ENCODE peak calls at places on chromosomes 1 and 21, in nine cellular contexts. One of them, this sample, is unnamed.

GRCh38 chr1:48498096-48498791 is 26.2 kb upstream of the SPATA6 start:
- DNase-seq in heart right ventricle: peak
- DNase-seq in WTC11: peak
- DNase-seq in NB4: peak
- DNase-seq in vagina: no peak
- DNase-seq in lung: peak
- DNase-seq in suprapubic skin: peak
- DNase-seq in BJ: no peak
- DNase-seq in A549: peak
- DNase-seq in this sample: peak

GRCh38 chr1:199855580-199855979 is 171.9 kb upstream of the NR5A2 start:
- DNase-seq in lung: no peak
- DNase-seq in BJ: no peak
- DNase-seq in vagina: no peak
- DNase-seq in NB4: peak
- DNase-seq in A549: peak
- DNase-seq in heart right ventricle: no peak
- DNase-seq in suprapubic skin: no peak
- DNase-seq in WTC11: no peak
- DNase-seq in this sample: no peak

GRCh38 chr1:221394011-221394544 is 347.8 kb downstream of the DUSP10 start:
- DNase-seq in WTC11: no peak
- DNase-seq in lung: no peak
- DNase-seq in NB4: no peak
- DNase-seq in BJ: peak
- DNase-seq in vagina: no peak
- DNase-seq in suprapubic skin: no peak
- DNase-seq in heart right ventricle: peak
- DNase-seq in A549: no peak
- DNase-seq in this sample: peak

GRCh38 chr1:243433737-243434370 is 178.0 kb downstream of the SDCCAG8 start:
- DNase-seq in A549: no peak
- DNase-seq in WTC11: no peak
- DNase-seq in vagina: no peak
- DNase-seq in suprapubic skin: no peak
- DNase-seq in lung: no peak
- DNase-seq in NB4: no peak
- DNase-seq in heart right ventricle: no peak
- DNase-seq in BJ: no peak
- DNase-seq in this sample: no peak

GRCh38 chr1:229621663-229622062 is 4.3 kb downstream of the TAF5L start:
- DNase-seq in suprapubic skin: no peak
- DNase-seq in NB4: no peak
- DNase-seq in lung: no peak
- DNase-seq in A549: no peak
- DNase-seq in heart right ventricle: no peak
- DNase-seq in BJ: no peak
- DNase-seq in vagina: no peak
- DNase-seq in WTC11: no peak
- DNase-seq in this sample: no peak

GRCh38 chr21:32496536-32496935 is 84.0 kb downstream of the EVA1C start:
- DNase-seq in WTC11: no peak
- DNase-seq in heart right ventricle: no peak
- DNase-seq in lung: no peak
- DNase-seq in suprapubic skin: no peak
- DNase-seq in A549: no peak
- DNase-seq in NB4: no peak
- DNase-seq in BJ: no peak
- DNase-seq in vagina: no peak
- DNase-seq in this sample: no peak

GRCh38 chr1:187396226-187396625 is 567.5 kb downstream of the PLA2G4A start:
- DNase-seq in heart right ventricle: no peak
- DNase-seq in NB4: no peak
- DNase-seq in WTC11: no peak
- DNase-seq in suprapubic skin: no peak
- DNase-seq in lung: no peak
- DNase-seq in A549: no peak
- DNase-seq in BJ: no peak
- DNase-seq in vagina: no peak
- DNase-seq in this sample: no peak

GRCh38 chr1:200433586-200433985 is 23.8 kb upstream of the ZNF281 start:
- DNase-seq in BJ: no peak
- DNase-seq in WTC11: no peak
- DNase-seq in vagina: no peak
- DNase-seq in heart right ventricle: no peak
- DNase-seq in lung: no peak
- DNase-seq in NB4: no peak
- DNase-seq in A549: no peak
- DNase-seq in suprapubic skin: no peak
- DNase-seq in this sample: no peak

GRCh38 chr1:223811634-223812101 is 34.1 kb downstream of the TP53BP2 start:
- DNase-seq in NB4: peak
- DNase-seq in lung: no peak
- DNase-seq in BJ: no peak
- DNase-seq in vagina: no peak
- DNase-seq in WTC11: no peak
- DNase-seq in suprapubic skin: no peak
- DNase-seq in heart right ventricle: no peak
- DNase-seq in A549: no peak
- DNase-seq in this sample: no peak

GRCh38 chr1:151542710-151543129 is 2.6 kb downstream of the TUFT1 start:
- DNase-seq in suprapubic skin: peak
- DNase-seq in A549: no peak
- DNase-seq in vagina: no peak
- DNase-seq in heart right ventricle: no peak
- DNase-seq in WTC11: no peak
- DNase-seq in BJ: peak
- DNase-seq in lung: no peak
- DNase-seq in NB4: no peak
- DNase-seq in this sample: no peak

GRCh38 chr1:198234511-198235251 is 77.9 kb downstream of the NEK7 start:
- DNase-seq in heart right ventricle: no peak
- DNase-seq in WTC11: no peak
- DNase-seq in BJ: no peak
- DNase-seq in NB4: no peak
- DNase-seq in vagina: no peak
- DNase-seq in A549: no peak
- DNase-seq in suprapubic skin: no peak
- DNase-seq in lung: no peak
- DNase-seq in this sample: no peak

GRCh38 chr1:78543941-78544630 is 53.3 kb downstream of the PTGFR start:
- DNase-seq in BJ: peak
- DNase-seq in suprapubic skin: no peak
- DNase-seq in heart right ventricle: no peak
- DNase-seq in NB4: no peak
- DNase-seq in A549: no peak
- DNase-seq in WTC11: no peak
- DNase-seq in lung: no peak
- DNase-seq in vagina: no peak
- DNase-seq in this sample: peak

GRCh38 chr1:61047061-61047460 is 35.3 kb upstream of the NFIA start:
- DNase-seq in lung: no peak
- DNase-seq in BJ: no peak
- DNase-seq in vagina: no peak
- DNase-seq in A549: no peak
- DNase-seq in NB4: no peak
- DNase-seq in heart right ventricle: no peak
- DNase-seq in WTC11: no peak
- DNase-seq in suprapubic skin: no peak
- DNase-seq in this sample: no peak

GRCh38 chr21:36419241-36419640 is 34.0 kb downstream of the CHAF1B start:
- DNase-seq in vagina: no peak
- DNase-seq in lung: no peak
- DNase-seq in A549: no peak
- DNase-seq in suprapubic skin: no peak
- DNase-seq in WTC11: no peak
- DNase-seq in NB4: no peak
- DNase-seq in BJ: no peak
- DNase-seq in heart right ventricle: no peak
- DNase-seq in this sample: no peak

GRCh38 chr21:42539342-42539741 is 25.7 kb downstream of the SLC37A1 start:
- DNase-seq in WTC11: no peak
- DNase-seq in suprapubic skin: peak
- DNase-seq in BJ: no peak
- DNase-seq in heart right ventricle: no peak
- DNase-seq in lung: no peak
- DNase-seq in A549: no peak
- DNase-seq in NB4: no peak
- DNase-seq in vagina: no peak
- DNase-seq in this sample: no peak
- TF ChIP-seq CTCF in WTC11: no peak
- TF ChIP-seq CTCF in suprapubic skin: no peak
- TF ChIP-seq CTCF in BJ: no peak
- TF ChIP-seq CTCF in heart right ventricle: no peak
- TF ChIP-seq CTCF in lung: no peak
- TF ChIP-seq CTCF in A549: no peak
- TF ChIP-seq CTCF in NB4: no peak
- TF ChIP-seq CTCF in vagina: no peak
- TF ChIP-seq CTCF in this sample: no peak

DNA sequence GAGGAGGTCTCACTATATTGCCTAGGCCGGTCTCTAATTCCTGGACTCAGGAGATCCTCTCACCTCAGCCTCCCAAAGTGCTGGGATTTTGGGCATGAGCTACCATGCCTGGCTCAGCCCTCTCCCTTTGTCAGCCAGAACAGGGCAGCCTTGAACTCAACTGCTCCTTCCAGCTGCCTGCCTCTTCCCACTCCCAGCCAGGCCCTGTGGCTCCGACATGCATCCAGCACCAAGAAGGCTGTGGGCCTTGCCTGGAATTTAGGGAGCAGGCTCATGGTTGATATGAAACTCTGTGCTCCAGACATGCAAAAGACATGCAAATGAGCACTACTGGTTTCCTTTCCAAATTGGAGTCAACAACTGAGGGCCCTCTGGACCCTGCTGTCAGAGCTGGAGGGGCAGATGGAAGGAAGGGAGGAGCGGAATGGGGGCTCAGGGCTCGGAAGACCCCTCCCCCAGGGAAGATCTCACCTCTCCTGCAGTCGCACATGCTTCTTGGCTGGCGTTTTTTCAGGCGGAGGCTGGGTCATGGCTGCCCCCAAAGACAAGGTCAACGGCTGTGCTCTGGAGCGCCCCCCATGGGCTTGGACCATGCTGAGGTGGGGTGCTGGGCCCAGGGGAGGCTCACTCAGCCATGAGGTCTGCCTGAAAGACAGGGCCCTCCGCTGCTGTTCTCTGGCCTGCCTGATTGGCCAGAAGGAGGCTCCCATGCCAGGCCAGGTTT is 1.4 kb downstream of the PTPN7 start:
- DNase-seq in heart right ventricle: no peak
- DNase-seq in lung: no peak
- DNase-seq in suprapubic skin: no peak
- DNase-seq in NB4: peak
- DNase-seq in BJ: no peak
- DNase-seq in WTC11: no peak
- DNase-seq in A549: no peak
- DNase-seq in vagina: no peak
- DNase-seq in this sample: no peak
- TF ChIP-seq CTCF in heart right ventricle: no peak
- TF ChIP-seq CTCF in lung: no peak
- TF ChIP-seq CTCF in suprapubic skin: no peak
- TF ChIP-seq CTCF in NB4: peak
- TF ChIP-seq CTCF in BJ: no peak
- TF ChIP-seq CTCF in WTC11: no peak
- TF ChIP-seq CTCF in A549: no peak
- TF ChIP-seq CTCF in vagina: no peak
- TF ChIP-seq CTCF in this sample: no peak

GRCh38 chr1:215647738-215648137 is 80.6 kb downstream of the KCTD3 start:
- DNase-seq in suprapubic skin: no peak
- DNase-seq in vagina: no peak
- DNase-seq in NB4: no peak
- DNase-seq in WTC11: no peak
- DNase-seq in heart right ventricle: no peak
- DNase-seq in A549: no peak
- DNase-seq in BJ: no peak
- DNase-seq in lung: no peak
- DNase-seq in this sample: no peak
- TF ChIP-seq CTCF in suprapubic skin: no peak
- TF ChIP-seq CTCF in vagina: no peak
- TF ChIP-seq CTCF in NB4: no peak
- TF ChIP-seq CTCF in WTC11: no peak
- TF ChIP-seq CTCF in heart right ventricle: no peak
- TF ChIP-seq CTCF in A549: no peak
- TF ChIP-seq CTCF in BJ: no peak
- TF ChIP-seq CTCF in lung: no peak
- TF ChIP-seq CTCF in this sample: no peak

GRCh38 chr1:27658951-27659496 is 13.0 kb downstream of the IFI6 start:
- DNase-seq in suprapubic skin: no peak
- DNase-seq in lung: no peak
- DNase-seq in NB4: peak
- DNase-seq in BJ: peak
- DNase-seq in A549: no peak
- DNase-seq in heart right ventricle: no peak
- DNase-seq in vagina: no peak
- DNase-seq in WTC11: no peak
- DNase-seq in this sample: no peak
- TF ChIP-seq CTCF in suprapubic skin: no peak
- TF ChIP-seq CTCF in lung: no peak
- TF ChIP-seq CTCF in NB4: no peak
- TF ChIP-seq CTCF in BJ: peak
- TF ChIP-seq CTCF in A549: no peak
- TF ChIP-seq CTCF in heart right ventricle: no peak
- TF ChIP-seq CTCF in vagina: no peak
- TF ChIP-seq CTCF in WTC11: no peak
- TF ChIP-seq CTCF in this sample: no peak

DNA sequence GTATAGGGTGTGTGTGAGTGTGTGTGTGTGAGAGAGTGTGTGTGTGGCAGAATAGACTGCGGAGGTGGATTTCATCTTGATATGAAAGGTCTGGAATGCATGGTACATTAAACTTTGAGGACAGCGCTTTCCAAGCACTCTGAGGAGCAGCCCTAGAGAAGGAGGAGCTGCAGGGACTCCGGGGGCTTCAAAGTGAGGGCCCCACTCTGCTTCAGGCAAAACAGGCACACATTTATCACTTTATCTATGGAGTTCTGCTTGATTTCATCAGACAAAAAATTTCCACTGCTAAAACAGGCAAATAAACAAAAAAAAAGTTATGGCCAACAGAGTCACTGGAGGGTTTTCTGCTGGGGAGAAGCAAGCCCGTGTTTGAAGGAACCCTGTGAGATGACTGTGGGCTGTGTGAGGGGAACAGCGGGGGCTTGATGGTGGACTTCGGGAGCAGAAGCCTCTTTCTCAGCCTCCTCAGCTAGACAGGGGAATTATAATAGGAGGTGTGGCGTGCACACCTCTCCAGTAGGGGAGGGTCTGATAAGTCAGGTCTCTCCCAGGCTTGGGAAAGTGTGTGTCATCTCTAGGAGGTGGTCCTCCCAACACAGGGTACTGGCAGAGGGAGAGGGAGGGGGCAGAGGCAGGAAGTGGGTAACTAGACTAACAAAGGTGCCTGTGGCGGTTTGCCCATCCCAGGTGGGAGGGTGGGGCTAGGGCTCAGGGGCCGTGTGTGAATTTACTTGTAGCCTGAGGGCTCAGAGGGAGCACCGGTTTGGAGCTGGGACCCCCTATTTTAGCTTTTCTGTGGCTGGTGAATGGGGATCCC is 18.3 kb upstream of the HDAC1 start:
- DNase-seq in NB4: peak
- DNase-seq in vagina: no peak
- DNase-seq in BJ: no peak
- DNase-seq in WTC11: peak
- DNase-seq in suprapubic skin: no peak
- DNase-seq in lung: no peak
- DNase-seq in heart right ventricle: no peak
- DNase-seq in A549: no peak
- DNase-seq in this sample: no peak
- TF ChIP-seq CTCF in NB4: no peak
- TF ChIP-seq CTCF in vagina: no peak
- TF ChIP-seq CTCF in BJ: no peak
- TF ChIP-seq CTCF in WTC11: no peak
- TF ChIP-seq CTCF in suprapubic skin: no peak
- TF ChIP-seq CTCF in lung: no peak
- TF ChIP-seq CTCF in heart right ventricle: no peak
- TF ChIP-seq CTCF in A549: no peak
- TF ChIP-seq CTCF in this sample: no peak

This sample was measured in AG09319.